ENCODE peak calls at places on chromosomes 12 and 14, in seven cellular contexts. D, N, K, P, Z, Y and C are unnamed samples.
A peak's percentile ranks its signal among the peaks of the same experiment; 100 is the strongest.

GRCh38 chr12:26378721-26379120 is 183.3 kb downstream of the SSPN start:
- DNase-seq in D (no peak), N (no peak), K (no peak), P (no peak), Z (no peak), Y (no peak), C (no peak)

GRCh38 chr14:56996721-56997399 is 186.6 kb upstream of the OTX2 start:
- DNase-seq in D (peak; percentile 37), N (no peak), K (no peak), P (peak; percentile 23), Z (no peak), Y (no peak), C (no peak)

GRCh38 chr12:103668520-103668919 is 81.4 kb downstream of the STAB2 start:
- DNase-seq in D (no peak), N (no peak), K (no peak), P (no peak), Z (no peak), Y (no peak), C (no peak)

GRCh38 chr14:65879218-65880009 is 466.9 kb downstream of the FUT8 start:
- DNase-seq in D (peak; percentile 93), N (no peak), K (no peak), P (no peak), Z (peak; percentile 37), Y (no peak), C (no peak)

GRCh38 chr12:76670776-76671175 is 93.1 kb upstream of the ZDHHC17 start:
- DNase-seq in D (peak; percentile 24), N (no peak), K (no peak), P (no peak), Z (peak; percentile 33), Y (no peak), C (no peak)

GRCh38 chr14:86515195-86515594 is 985.3 kb downstream of the FLRT2 start:
- DNase-seq in D (no peak), N (no peak), K (no peak), P (no peak), Z (no peak), Y (no peak), C (no peak)

GRCh38 chr14:23562822-23563472 is 4.6 kb downstream of the AP1G2 start:
- DNase-seq in D (peak; percentile 49), N (no peak), K (no peak), P (peak; percentile 72), Z (peak; percentile 35), Y (peak; percentile 62), C (no peak)

GRCh38 chr12:10673660-10674384 is at the start of gene STYK1:
- DNase-seq in D (peak; percentile 82), N (peak; percentile 36), K (peak; percentile 58), P (peak; percentile 79), Z (peak; percentile 37), Y (peak; percentile 60), C (no peak)

GRCh38 chr12:14825256-14825655 is 11.3 kb upstream of the SMCO3 start:
- DNase-seq in D (peak; percentile 52), N (no peak), K (no peak), P (no peak), Z (no peak), Y (no peak), C (no peak)

GRCh38 chr14:22780105-22780679 is 13.7 kb downstream of the OXA1L start:
- DNase-seq in D (no peak), N (no peak), K (no peak), P (peak; percentile 18), Z (peak; percentile 22), Y (no peak), C (no peak)

GRCh38 chr14:95260537-95261440 is 58.9 kb downstream of the CLMN start:
- DNase-seq in D (peak; percentile 57), N (peak; percentile 51), K (no peak), P (no peak), Z (peak; percentile 53), Y (no peak), C (no peak)

GRCh38 chr12:75982974-75983660 is 48.5 kb downstream of the PHLDA1 start:
- DNase-seq in D (no peak), N (no peak), K (no peak), P (no peak), Z (peak; percentile 56), Y (no peak), C (no peak)

GRCh38 chr14:42269234-42269633 is 662.6 kb downstream of the LRFN5 start:
- DNase-seq in D (no peak), N (no peak), K (no peak), P (no peak), Z (no peak), Y (no peak), C (no peak)

GRCh38 chr12:2332266-2332665 is 279.5 kb downstream of the CACNA1C start:
- DNase-seq in D (no peak), N (no peak), K (no peak), P (no peak), Z (no peak), Y (no peak), C (no peak)

GRCh38 chr14:21093769-21094681 is 4.4 kb downstream of the ZNF219 start:
- DNase-seq in D (no peak), N (no peak), K (no peak), P (peak; percentile 97), Z (no peak), Y (no peak), C (no peak)

GRCh38 chr12:57138526-57139272 is 8.7 kb downstream of the LRP1-AS start:
- DNase-seq in D (no peak), N (no peak), K (peak; percentile 92), P (no peak), Z (no peak), Y (no peak), C (peak; percentile 84)

GRCh38 chr12:125162489-125163028 is 97.3 kb downstream of the AACS start:
- DNase-seq in D (no peak), N (no peak), K (no peak), P (no peak), Z (no peak), Y (no peak), C (no peak)

GRCh38 chr12:12511895-12512674 is 50.6 kb downstream of the DUSP16 start:
- DNase-seq in D (no peak), N (peak; percentile 57), K (no peak), P (no peak), Z (no peak), Y (no peak), C (no peak)

GRCh38 chr14:102272392-102272791 is 32.6 kb downstream of the MOK start:
- DNase-seq in D (peak; percentile 24), N (no peak), K (no peak), P (no peak), Z (no peak), Y (no peak), C (no peak)

GRCh38 chr12:71456316-71456715 is 16.7 kb downstream of the LGR5 start:
- DNase-seq in D (no peak), N (no peak), K (no peak), P (no peak), Z (no peak), Y (no peak), C (no peak)

GRCh38 chr14:63562414-63562813 is 19.2 kb upstream of the PPP2R5E start:
- DNase-seq in D (no peak), N (no peak), K (no peak), P (no peak), Z (no peak), Y (no peak), C (no peak)

GRCh38 chr14:104109121-104109541 is 23.6 kb downstream of the ASPG start:
- DNase-seq in D (no peak), N (no peak), K (no peak), P (peak; percentile 4), Z (no peak), Y (peak; percentile 14), C (no peak)